ENCODE peak calls at places on chromosome 2, in ten cellular contexts. M, H, R, V, K, W, G, B, S and D are unnamed samples.

GRCh38 chr2:32723467-32724079 is 95.7 kb downstream of the TTC27 start:
- DNase-seq in M (no peak), H (no peak), R (no peak), V (no peak), K (no peak), W (no peak), G (no peak), B (no peak), S (no peak), D (no peak)

GRCh38 chr2:104919127-104919526 is 65.2 kb downstream of the POU3F3 start:
- DNase-seq in M (no peak), H (peak), R (no peak), V (no peak), K (no peak), W (peak), G (no peak), B (no peak), S (no peak), D (no peak)

GRCh38 chr2:154375625-154376020 is 322.9 kb upstream of the KCNJ3 start:
- DNase-seq in M (no peak), H (peak), R (peak), V (peak), K (peak), W (peak), G (peak), B (peak), S (peak), D (no peak)

GRCh38 chr2:158733430-158733755 is 61.7 kb upstream of the DAPL1 start:
- DNase-seq in M (no peak), H (no peak), R (no peak), V (no peak), K (peak), W (peak), G (no peak), B (no peak), S (no peak), D (no peak)

GRCh38 chr2:212520340-212520739 is 18.3 kb downstream of the ERBB4 start:
- DNase-seq in M (no peak), H (peak), R (peak), V (peak), K (no peak), W (no peak), G (no peak), B (no peak), S (peak), D (no peak)

GRCh38 chr2:63034575-63034974 is 16.1 kb upstream of the OTX1 start:
- DNase-seq in M (no peak), H (no peak), R (no peak), V (peak), K (no peak), W (no peak), G (no peak), B (no peak), S (no peak), D (no peak)

GRCh38 chr2:229920011-229920781 is 1.6 kb downstream of the TRIP12 start:
- DNase-seq in M (no peak), H (peak), R (no peak), V (peak), K (no peak), W (peak), G (no peak), B (peak), S (no peak), D (no peak)

GRCh38 chr2:116499389-116499788 is 1315.1 kb upstream of the DDX18 start:
- DNase-seq in M (no peak), H (no peak), R (peak), V (peak), K (no peak), W (no peak), G (no peak), B (no peak), S (no peak), D (no peak)

GRCh38 chr2:220880623-220881022 is 691.5 kb downstream of the EPHA4 start:
- DNase-seq in M (no peak), H (no peak), R (no peak), V (no peak), K (no peak), W (peak), G (no peak), B (no peak), S (no peak), D (no peak)

GRCh38 chr2:240794178-240794721 is 25.8 kb downstream of the KIF1A start:
- DNase-seq in M (no peak), H (no peak), R (no peak), V (no peak), K (no peak), W (no peak), G (no peak), B (no peak), S (no peak), D (no peak)

DNA sequence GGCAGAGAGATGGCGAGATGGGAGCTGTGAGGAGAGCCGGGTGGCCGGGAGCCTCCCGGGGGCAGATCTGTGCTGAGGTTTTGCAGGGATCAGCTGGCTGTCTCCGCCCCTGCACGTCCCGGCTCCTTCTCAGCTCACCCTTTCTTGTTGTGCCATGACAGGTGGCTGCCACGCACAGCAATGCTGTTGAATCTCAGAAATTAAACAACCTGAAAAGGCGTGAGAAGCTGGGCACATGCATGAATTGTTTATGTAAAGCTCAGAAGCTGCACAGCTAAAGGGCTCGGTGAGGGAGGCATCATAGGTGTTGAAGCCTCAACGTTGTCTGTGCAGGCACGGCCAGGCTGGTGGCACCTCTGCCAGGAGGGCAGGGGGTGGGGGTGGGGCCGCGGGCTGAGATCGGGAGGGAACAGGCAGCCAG is 858 bp upstream of the RTP5 start:
- DNase-seq in M (no peak), H (no peak), R (no peak), V (no peak), K (no peak), W (no peak), G (no peak), B (no peak), S (peak), D (no peak)
- H3K4me3 ChIP-seq in M (no peak), H (no peak), R (no peak), V (no peak), K (no peak), W (no peak), G (no peak), B (no peak), S (no peak), D (no peak)

DNA sequence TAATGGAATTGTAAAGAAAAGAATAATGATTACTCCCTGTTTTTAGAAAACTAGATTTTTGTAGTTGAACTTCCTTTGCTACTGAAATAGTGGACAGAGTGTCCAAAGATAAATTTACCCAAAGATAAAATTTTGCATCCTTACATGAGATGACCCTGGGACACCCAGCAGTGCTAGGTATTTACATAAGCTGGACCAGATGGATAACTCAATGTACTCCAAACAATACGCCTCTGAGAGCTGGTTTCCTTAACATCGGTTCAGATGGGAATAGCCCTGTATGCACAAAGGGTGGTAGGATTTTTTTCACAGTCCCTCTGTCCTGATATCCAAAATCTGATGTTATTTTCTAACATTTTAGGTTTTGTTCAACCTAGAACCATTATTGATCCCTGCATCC is 432.1 kb upstream of the ID2 start:
- DNase-seq in M (no peak), H (no peak), R (no peak), V (no peak), K (no peak), W (no peak), G (no peak), B (no peak), S (no peak), D (no peak)
- H3K27ac ChIP-seq in M (no peak), H (no peak), R (no peak), V (no peak), K (no peak), W (no peak), G (no peak), B (no peak), S (no peak), D (no peak)

DNA sequence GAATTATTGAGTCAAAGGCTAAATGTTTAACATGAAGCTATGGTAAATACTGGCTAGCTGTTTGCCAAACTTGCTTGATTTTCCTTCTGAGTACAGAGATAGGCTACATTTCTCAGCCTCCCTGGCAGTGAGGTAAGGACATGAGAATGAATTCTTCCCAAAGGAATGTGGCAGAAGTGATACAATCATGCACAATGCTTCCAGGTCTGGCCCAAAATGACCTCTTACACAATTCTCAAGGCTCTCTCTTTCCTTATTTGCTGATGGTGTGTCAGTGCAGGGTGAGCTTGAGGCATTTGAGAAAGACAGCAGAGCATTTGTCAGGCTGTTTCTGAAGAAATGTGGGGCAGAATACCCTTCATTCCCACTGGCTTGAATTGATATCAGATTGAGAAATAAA is 95.6 kb upstream of the NABP1 start:
- DNase-seq in M (peak), H (peak), R (no peak), V (no peak), K (peak), W (peak), G (no peak), B (peak), S (no peak), D (peak)
- H2AFZ ChIP-seq in M (peak), H (no peak), R (no peak), V (no peak), K (no peak), W (no peak), G (no peak), B (no peak), S (peak), D (no peak)

DNA sequence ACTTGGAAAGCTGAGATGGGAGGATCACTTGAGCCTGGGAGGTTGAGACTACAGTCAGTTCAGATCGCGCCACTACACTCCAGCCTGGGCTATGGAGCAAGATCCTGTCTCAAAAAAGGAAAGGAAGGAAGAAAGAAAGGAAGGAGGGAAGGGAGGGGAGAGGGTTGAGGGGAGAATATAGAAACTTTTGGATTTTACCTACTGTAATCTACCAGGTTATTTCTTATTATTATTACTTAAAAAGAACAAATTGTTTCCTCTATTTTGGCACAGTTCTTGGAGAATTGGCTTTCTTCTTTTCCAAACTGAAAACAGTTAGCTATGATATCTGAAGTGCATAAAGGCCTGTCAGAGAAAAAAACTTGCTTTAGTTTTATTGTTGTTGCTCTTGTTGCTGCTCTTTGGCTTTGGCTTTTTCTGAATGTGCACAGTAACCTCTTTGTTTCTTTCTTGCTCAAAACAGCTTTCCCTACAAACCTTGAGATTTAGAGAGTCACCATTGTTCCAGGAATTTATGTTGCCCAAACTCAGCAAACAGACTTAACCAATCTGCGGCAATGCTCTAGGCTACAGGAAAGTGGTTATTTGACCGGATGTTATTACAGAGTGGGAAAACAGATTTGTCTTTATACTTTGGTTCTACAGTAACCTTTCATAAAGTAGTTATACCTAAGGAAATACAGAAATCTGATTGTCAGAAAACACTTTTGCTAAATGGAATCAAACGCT is 214.9 kb downstream of the XIRP2 start:
- DNase-seq in M (no peak), H (no peak), R (no peak), V (no peak), K (no peak), W (peak), G (no peak), B (no peak), S (no peak), D (no peak)
- H3K4me3 ChIP-seq in M (no peak), H (no peak), R (no peak), V (no peak), K (no peak), W (no peak), G (no peak), B (no peak), S (no peak), D (no peak)